ENCODE peak calls at places on chromosomes 4 and X, in four cellular contexts. A is activated naive CD8-positive, alpha-beta T cell treated with anti-CD3 and anti-CD28 coated beads, Interleukin-2, amount 50 U/mL, for 24 hours; E is HFF-Myc; P is fibroblast of pulmonary artery. T is an unnamed sample.

GRCh38 chrX:1491851-1492349 is 39.2 kb upstream of the ASMTL start:
- DNase-seq in A (peak), E (no peak), P (peak), T (peak)

GRCh38 chr4:139144911-139145551 is 32.0 kb downstream of the ELF2 start:
- DNase-seq in A (no peak), E (no peak), P (peak), T (no peak)

GRCh38 chr4:153257151-153257620 is 52.9 kb downstream of the TRIM2 start:
- DNase-seq in A (peak), E (no peak), P (peak), T (no peak)

GRCh38 chr4:152630361-152630760 is 49.4 kb downstream of the TMEM154 start:
- DNase-seq in A (no peak), E (no peak), P (no peak), T (no peak)

GRCh38 chr4:155787113-155787710 is 28.4 kb downstream of the GUCY1B1 start:
- DNase-seq in A (no peak), E (peak), P (peak), T (peak)

GRCh38 chr4:102717448-102718092 is 43.2 kb downstream of the MANBA start:
- DNase-seq in A (no peak), E (no peak), P (no peak), T (no peak)

GRCh38 chrX:110156167-110156754 is 153.3 kb downstream of the TMEM164 start:
- DNase-seq in A (no peak), E (no peak), P (no peak), T (peak)

GRCh38 chrX:72569786-72570185 is 2.9 kb downstream of the HDAC8 start:
- DNase-seq in A (no peak), E (no peak), P (peak), T (no peak)

GRCh38 chr4:118265312-118266144 is 87.3 kb downstream of the PRSS12 start:
- DNase-seq in A (peak), E (no peak), P (peak), T (peak)

GRCh38 chr4:41526628-41527027 is 11.3 kb upstream of the LIMCH1 start:
- DNase-seq in A (no peak), E (no peak), P (no peak), T (no peak)

GRCh38 chr4:185730849-185731608 is 81.0 kb downstream of the SORBS2 start:
- DNase-seq in A (no peak), E (no peak), P (peak), T (no peak)

GRCh38 chr4:10889819-10890218 is 205.3 kb upstream of the CLNK start:
- DNase-seq in A (no peak), E (no peak), P (no peak), T (no peak)

GRCh38 chr4:76652389-76652788 is 217.4 kb downstream of the SHROOM3 start:
- DNase-seq in A (no peak), E (no peak), P (no peak), T (no peak)

GRCh38 chr4:112418092-112418491 is 97.9 kb downstream of the NEUROG2 start:
- DNase-seq in A (no peak), E (no peak), P (no peak), T (no peak)

GRCh38 chr4:54226399-54227260 is 2.5 kb upstream of the PDGFRA start:
- DNase-seq in A (peak), E (peak), P (peak), T (no peak)

GRCh38 chrX:47991263-47992092 is 12.3 kb downstream of the ZNF182 start:
- DNase-seq in A (no peak), E (no peak), P (peak), T (no peak)

GRCh38 chr4:71449040-71449439 is 110.2 kb downstream of the SLC4A4 start:
- DNase-seq in A (no peak), E (no peak), P (no peak), T (no peak)

GRCh38 chr4:158769175-158769831 is 477 bp downstream of the FNIP2 start:
- DNase-seq in A (peak), E (no peak), P (peak), T (peak)

GRCh38 chrX:14673764-14674163 is 144.4 kb downstream of the GLRA2 start:
- DNase-seq in A (peak), E (peak), P (peak), T (peak)

GRCh38 chrX:48083212-48083611 is 11.8 kb upstream of the ZNF630 start:
- DNase-seq in A (peak), E (no peak), P (peak), T (peak)

GRCh38 chr4:20287246-20287645 is 35.5 kb downstream of the SLIT2 start:
- DNase-seq in A (no peak), E (no peak), P (no peak), T (no peak)

GRCh38 chrX:32708542-32708941 is 502.8 kb downstream of the DMD start:
- DNase-seq in A (no peak), E (no peak), P (no peak), T (no peak)

GRCh38 chr4:144820706-144821105 is 174.8 kb downstream of the HHIP start:
- DNase-seq in A (no peak), E (peak), P (peak), T (no peak)

GRCh38 chrX:107451754-107452153 is 2.3 kb downstream of the FRMPD3 start:
- DNase-seq in A (no peak), E (no peak), P (no peak), T (no peak)

GRCh38 chrX:31036895-31037294 is 34.9 kb downstream of the FTHL17 start:
- DNase-seq in A (peak), E (peak), P (peak), T (peak)